ENCODE peak calls at places on chromosomes 11 and 22, in five cellular contexts. N is A549, V is K562, R is GM12878, U is HepG2. A is an unnamed sample.

GRCh38 chr22:24181088-24181995 is at the start of gene SUSD2:
- DNase-seq in N (no peak), V (peak; percentile 39), R (no peak), U (peak; percentile 76), A (peak; percentile 44)

GRCh38 chr11:111059726-111060125 is 185.8 kb upstream of the POU2AF2 start:
- DNase-seq in N (no peak), V (no peak), R (no peak), U (no peak), A (no peak)

GRCh38 chr11:16295592-16295991 is 60.8 kb downstream of the SOX6 start:
- DNase-seq in N (no peak), V (no peak), R (no peak), U (no peak), A (no peak)

GRCh38 chr11:70747285-70747684 is 349.0 kb downstream of the CTTN start:
- DNase-seq in N (no peak), V (no peak), R (no peak), U (no peak), A (no peak)

GRCh38 chr22:27264184-27264583 is 537.4 kb downstream of the MN1 start:
- DNase-seq in N (no peak), V (no peak), R (no peak), U (no peak), A (no peak)

GRCh38 chr22:49362393-49362792 is 465.3 kb downstream of the BRD1 start:
- DNase-seq in N (no peak), V (no peak), R (no peak), U (no peak), A (no peak)

GRCh38 chr11:35364101-35364780 is 55.1 kb downstream of the SLC1A2 start:
- DNase-seq in N (peak; percentile 74), V (no peak), R (no peak), U (no peak), A (no peak)

GRCh38 chr22:37182101-37182948 is 5.7 kb downstream of the C1QTNF6 start:
- DNase-seq in N (peak; percentile 26), V (peak; percentile 32), R (no peak), U (no peak), A (no peak)

GRCh38 chr11:123072279-123072678 is 10.3 kb upstream of the HSPA8 start:
- DNase-seq in N (no peak), V (no peak), R (no peak), U (no peak), A (no peak)

GRCh38 chr11:35235944-35236666 is 97.1 kb downstream of the CD44 start:
- DNase-seq in N (peak; percentile 54), V (no peak), R (no peak), U (no peak), A (no peak)

DNA sequence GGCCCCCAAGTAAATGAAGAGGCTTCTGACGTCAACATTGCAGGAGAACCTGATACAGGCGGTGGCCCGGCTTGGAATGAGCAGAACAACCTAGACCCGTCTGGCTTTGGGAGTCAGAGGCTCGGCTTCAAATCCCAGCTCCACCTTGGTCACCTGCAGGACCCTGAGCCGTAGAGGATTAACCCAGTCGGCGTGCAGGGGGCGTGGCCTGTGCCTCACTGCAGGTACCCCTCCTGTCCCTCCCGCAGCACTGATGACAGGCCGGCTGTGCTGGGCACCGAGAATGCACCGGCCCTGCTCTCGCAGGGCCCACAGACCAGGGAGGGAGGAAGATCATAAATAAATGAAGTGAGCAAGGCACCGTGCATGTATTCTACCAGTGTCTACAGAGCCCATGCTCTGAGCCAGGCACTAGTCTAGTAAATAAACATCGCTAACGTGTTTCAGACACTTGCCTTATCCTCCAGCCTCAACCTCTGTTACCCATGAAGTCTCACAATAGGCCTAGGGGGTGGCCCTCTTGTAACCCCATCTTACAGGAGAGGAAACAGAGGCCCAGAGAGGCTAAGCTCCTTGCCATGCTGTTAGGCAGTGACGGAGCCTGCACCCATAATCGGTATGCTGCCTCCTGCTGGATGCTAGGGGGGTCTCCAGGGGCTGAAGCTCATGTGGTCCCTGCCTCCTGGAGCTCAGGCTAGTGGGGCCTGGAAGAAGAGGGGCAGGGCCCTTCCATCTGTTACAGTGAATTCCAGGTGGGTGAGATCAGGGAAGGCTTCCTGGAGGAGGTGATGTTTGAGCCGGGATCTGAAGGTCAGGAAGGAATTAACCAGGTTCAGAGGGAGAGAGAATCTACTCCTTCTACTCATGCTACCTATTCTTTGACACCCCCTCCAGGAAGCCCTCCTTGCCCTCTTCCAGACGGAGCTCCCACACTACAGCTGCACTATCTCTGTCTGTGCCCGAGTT is 53.4 kb downstream of the RTL6 start:
- DNase-seq in N (no peak), V (no peak), R (no peak), U (no peak), A (peak; percentile 68)
- TF ChIP-seq ESRRA in N (no peak), V (no peak), R (no peak), U (no peak), A (no peak)

GRCh38 chr11:78244080-78244479 is 55.4 kb downstream of the USP35 start:
- DNase-seq in N (no peak), V (no peak), R (no peak), U (no peak), A (no peak)

GRCh38 chr11:78241475-78241874 is 52.8 kb downstream of the USP35 start:
- DNase-seq in N (no peak), V (no peak), R (no peak), U (no peak), A (no peak)

GRCh38 chr11:78234006-78234405 is 45.3 kb downstream of the USP35 start:
- DNase-seq in N (no peak), V (no peak), R (no peak), U (no peak), A (no peak)

GRCh38 chr11:78244546-78245315 is 56.0 kb downstream of the USP35 start:
- DNase-seq in N (no peak), V (no peak), R (no peak), U (no peak), A (no peak)

GRCh38 chr11:78239781-78240180 is 51.1 kb downstream of the USP35 start:
- DNase-seq in N (no peak), V (no peak), R (no peak), U (no peak), A (no peak)
- TF ChIP-seq ESRRA in N (no peak), V (no peak), R (no peak), U (no peak), A (no peak)

DNA sequence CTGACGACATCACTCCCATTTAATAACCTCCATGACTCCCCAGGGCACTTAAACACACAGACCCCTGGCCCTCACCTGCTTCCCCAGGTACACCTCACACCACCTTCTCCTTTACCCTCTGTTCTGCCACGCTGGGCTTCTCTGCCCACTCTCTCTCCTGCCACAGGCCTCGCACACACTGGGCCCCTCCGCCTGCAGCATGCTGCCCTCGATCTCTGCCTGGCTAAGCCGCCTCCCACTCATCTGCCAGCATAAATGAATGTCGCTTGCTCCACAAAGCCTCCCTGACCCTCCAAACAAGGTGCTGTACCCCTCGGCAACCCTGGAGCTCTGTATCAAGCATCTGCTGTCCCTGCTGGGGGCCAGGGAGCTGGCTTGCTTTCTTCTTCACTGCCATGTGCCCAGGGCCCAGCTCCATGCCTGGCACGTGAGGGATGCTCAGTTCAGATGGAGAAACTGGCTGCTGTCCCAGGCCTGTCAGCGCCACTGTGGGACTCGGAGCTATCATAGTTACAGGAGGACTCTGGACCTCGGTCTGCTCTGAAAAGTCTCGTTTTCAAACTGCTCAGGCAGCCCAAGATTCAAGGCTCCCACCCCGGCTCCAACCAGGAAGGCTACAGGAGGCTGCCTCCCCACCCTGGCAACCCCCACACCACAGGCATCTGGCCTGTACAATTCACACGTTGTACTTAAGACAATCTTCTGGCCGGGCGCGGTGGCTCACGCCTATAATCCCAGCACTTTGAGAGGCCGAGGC is 11.9 kb downstream of the TTLL1 start:
- DNase-seq in N (no peak), V (no peak), R (no peak), U (no peak), A (no peak)
- TF ChIP-seq ESRRA in N (no peak), V (no peak), R (no peak), U (no peak), A (no peak)

DNA sequence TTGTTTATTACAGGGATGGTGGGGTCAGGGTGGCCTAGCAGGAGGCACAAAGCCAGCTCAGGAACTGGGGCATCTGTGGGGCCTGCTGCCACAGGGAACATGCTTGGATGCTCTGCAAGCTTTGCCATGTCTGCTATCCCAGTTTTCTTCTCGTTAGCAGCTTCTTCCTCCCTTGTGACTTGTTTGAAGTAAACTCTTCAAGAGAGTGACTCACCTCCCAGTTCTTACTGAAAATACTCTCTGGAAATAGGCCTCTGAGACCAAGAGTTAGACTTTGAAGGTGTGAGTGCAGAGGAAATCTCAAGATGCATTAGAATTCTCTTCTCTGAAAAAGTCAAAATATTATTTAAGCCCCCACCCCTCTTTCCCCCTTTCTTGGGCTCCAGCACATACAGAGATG is 15.2 kb downstream of the CWC15 start:
- DNase-seq in N (no peak), V (no peak), R (no peak), U (no peak), A (no peak)
- TF ChIP-seq ESRRA in N (no peak), V (no peak), R (no peak), U (no peak), A (no peak)